ENCODE peak calls at places on chromosomes 11 and 22, in five cellular contexts. Y, J, K, A and E are unnamed samples.

GRCh38 chr11:72413914-72414628 is 20.3 kb downstream of the CLPB start:
- DNase-seq in Y (peak), J (peak), K (peak), A (peak), E (peak)

GRCh38 chr11:7577883-7578242 is 64.1 kb downstream of the PPFIBP2 start:
- DNase-seq in Y (no peak), J (peak), K (no peak), A (no peak), E (no peak)

GRCh38 chr11:74310857-74311256 is 583 bp downstream of the P4HA3 start:
- DNase-seq in Y (no peak), J (no peak), K (no peak), A (no peak), E (no peak)

GRCh38 chr11:3121416-3121815 is 43.7 kb downstream of the OSBPL5 start:
- DNase-seq in Y (no peak), J (no peak), K (peak), A (no peak), E (no peak)

GRCh38 chr11:16169946-16170345 is 186.4 kb downstream of the SOX6 start:
- DNase-seq in Y (no peak), J (no peak), K (no peak), A (no peak), E (no peak)

GRCh38 chr22:19621372-19622060 is 92.8 kb upstream of the SEPTIN5 start:
- DNase-seq in Y (no peak), J (peak), K (peak), A (no peak), E (no peak)

GRCh38 chr11:129317564-129317963 is 58.1 kb upstream of the BARX2 start:
- DNase-seq in Y (no peak), J (no peak), K (no peak), A (no peak), E (no peak)

GRCh38 chr11:33172996-33173395 is 11.7 kb upstream of the CSTF3 start:
- DNase-seq in Y (no peak), J (peak), K (no peak), A (no peak), E (no peak)

GRCh38 chr22:29635734-29636357 is 32.4 kb downstream of the NF2 start:
- DNase-seq in Y (no peak), J (peak), K (no peak), A (no peak), E (peak)

GRCh38 chr11:19241260-19242183 is 777 bp upstream of the E2F8 start:
- DNase-seq in Y (peak), J (no peak), K (no peak), A (no peak), E (peak)

GRCh38 chr11:103970850-103971249 is 65.6 kb upstream of the DDI1 start:
- DNase-seq in Y (no peak), J (no peak), K (no peak), A (no peak), E (no peak)

GRCh38 chr11:124892131-124892530 is 5.5 kb downstream of the ROBO4 start:
- DNase-seq in Y (no peak), J (no peak), K (no peak), A (no peak), E (no peak)

GRCh38 chr11:1574256-1575242 is 2.5 kb upstream of the DUSP8 start:
- DNase-seq in Y (peak), J (peak), K (peak), A (peak), E (peak)

GRCh38 chr11:12482839-12483238 is 105.5 kb downstream of the PARVA start:
- DNase-seq in Y (peak), J (no peak), K (no peak), A (no peak), E (no peak)

GRCh38 chr11:12489246-12489772 is 111.9 kb downstream of the PARVA start:
- DNase-seq in Y (no peak), J (no peak), K (no peak), A (no peak), E (no peak)

GRCh38 chr11:12480401-12480800 is 103.0 kb downstream of the PARVA start:
- DNase-seq in Y (no peak), J (no peak), K (no peak), A (no peak), E (no peak)

GRCh38 chr11:12483604-12484003 is 106.2 kb downstream of the PARVA start:
- DNase-seq in Y (no peak), J (no peak), K (no peak), A (no peak), E (no peak)

DNA sequence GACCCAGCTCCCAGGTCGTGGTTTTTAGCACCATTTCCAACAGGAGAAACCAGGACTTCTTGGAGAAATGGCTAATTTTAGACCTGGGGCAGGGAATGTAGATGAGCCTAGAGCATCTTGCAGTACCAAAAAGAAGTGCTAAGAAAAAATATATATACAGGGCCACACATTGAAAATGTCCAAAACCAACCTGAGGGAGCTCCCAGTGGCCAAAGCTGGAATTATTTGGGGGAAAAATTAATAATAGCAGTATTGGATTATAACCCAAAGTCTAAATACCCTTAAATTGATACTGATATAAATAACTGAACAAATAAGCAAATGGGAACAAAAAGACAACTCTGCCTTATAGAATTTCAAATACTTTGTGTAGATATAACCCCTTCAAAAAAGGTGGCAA is 108.0 kb downstream of the PARVA start:
- DNase-seq in Y (no peak), J (peak), K (no peak), A (no peak), E (no peak)
- TF ChIP-seq CTCF in Y (peak), J (peak), K (no peak), A (no peak), E (peak)

DNA sequence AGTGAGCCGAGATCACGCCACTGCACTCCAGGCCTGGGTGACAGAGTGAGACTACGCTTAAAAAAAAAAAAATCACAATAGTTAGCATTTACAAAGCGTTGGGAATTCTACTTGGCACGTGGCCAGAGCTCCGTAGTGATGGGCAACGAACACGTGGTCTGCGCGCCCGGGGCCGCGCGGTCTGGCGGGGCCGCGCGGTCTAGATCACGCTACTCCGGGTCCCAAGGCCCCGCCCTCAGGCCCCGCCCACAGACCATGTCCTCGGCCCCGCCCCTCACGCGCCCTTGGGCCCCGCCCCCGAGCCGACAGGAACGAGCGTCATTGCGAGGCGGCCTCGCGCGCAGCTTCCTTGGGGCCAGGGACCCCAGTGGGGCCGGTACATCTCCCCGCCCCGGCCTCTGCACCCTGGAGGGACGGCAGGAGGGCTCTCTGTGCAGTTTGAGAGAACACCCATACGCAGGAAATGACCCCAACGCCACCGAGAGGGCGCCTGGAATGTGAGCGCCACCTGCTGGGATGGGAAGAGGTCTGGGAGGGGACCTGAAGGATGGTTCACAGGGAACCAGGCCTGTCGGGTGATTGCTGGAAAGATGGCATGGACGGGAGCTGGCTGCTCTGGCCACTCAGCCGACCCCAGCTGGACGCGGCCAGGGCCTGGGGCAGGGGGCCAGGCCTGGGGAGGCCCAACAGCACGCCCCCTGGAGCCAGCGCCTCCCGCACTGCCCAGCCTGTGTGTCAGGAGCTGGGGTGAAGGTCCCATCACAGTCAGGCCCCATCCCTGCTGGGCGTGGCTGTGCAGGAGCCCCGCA is 2.0 kb upstream of the PTDSS2 start:
- DNase-seq in Y (peak), J (peak), K (peak), A (peak), E (peak)
- TF ChIP-seq CTCF in Y (peak), J (peak), K (peak), A (peak), E (peak)

DNA sequence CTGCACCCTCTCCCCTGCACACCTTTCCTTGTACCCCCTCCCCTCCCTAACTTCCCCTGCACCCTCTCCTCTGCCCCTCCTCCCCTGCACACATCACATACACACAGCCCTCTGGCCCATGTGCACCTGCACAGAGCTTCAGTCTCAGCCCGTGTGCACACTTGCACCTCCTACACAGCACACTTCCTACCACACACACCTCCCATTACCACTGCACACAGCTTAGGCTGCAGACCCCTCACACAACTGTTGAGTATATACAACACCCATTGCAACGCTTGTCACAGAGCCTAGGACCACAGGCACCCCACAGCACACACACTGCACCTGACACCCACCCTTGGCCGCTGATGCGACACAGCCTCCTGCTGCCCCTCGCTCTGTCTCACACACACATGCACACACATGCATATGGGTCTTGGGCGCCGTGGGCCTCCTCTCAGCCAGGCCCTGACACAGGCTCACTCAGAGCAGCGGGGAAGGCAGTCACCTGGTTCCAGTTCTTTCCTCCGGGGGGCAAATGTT is 404 bp downstream of the SIGIRR start:
- DNase-seq in Y (no peak), J (no peak), K (no peak), A (no peak), E (no peak)
- TF ChIP-seq CTCF in Y (no peak), J (no peak), K (no peak), A (no peak), E (no peak)

GRCh38 chr22:38202437-38203089 is 769 bp downstream of the MAFF start:
- DNase-seq in Y (peak), J (peak), K (peak), A (peak), E (peak)
- TF ChIP-seq CTCF in Y (peak), J (no peak), K (peak), A (no peak), E (no peak)

GRCh38 chr11:120912504-120912903 is 111.4 kb upstream of the TBCEL start:
- DNase-seq in Y (no peak), J (peak), K (no peak), A (no peak), E (no peak)
- TF ChIP-seq CTCF in Y (peak), J (peak), K (no peak), A (no peak), E (no peak)

GRCh38 chr11:63871962-63872832 is 33.3 kb downstream of the MARK2 start:
- DNase-seq in Y (peak), J (peak), K (peak), A (no peak), E (peak)
- TF ChIP-seq CTCF in Y (peak), J (peak), K (peak), A (no peak), E (no peak)

DNA sequence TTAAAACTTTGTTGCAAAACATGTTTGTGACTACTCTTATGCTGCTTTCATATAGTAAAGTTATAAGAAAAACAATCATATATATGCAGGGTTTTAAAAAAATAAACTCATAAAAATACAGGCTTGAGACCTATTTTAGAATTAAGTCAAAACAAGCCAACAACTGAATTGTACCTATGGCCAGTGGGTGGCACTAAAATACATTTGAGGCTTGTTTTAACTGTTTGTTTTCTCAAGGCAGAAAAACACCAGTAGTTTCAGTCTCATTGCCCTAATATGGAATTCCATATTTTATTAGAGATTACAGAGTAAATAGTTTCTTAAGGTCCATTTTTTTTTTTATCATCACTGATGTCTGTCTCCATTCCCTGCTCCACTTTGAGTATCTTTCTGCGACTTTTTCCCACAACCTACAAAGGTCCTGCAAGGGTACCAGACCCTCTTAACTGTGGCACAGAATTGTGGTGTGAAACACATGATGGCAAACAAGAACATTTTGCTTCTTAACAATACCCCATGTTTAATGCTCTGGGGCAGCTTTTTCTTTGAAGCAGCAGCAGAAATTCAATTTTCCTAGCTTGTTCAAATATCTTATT is 8.5 kb upstream of the CCDC89 start:
- DNase-seq in Y (no peak), J (peak), K (no peak), A (no peak), E (no peak)
- TF ChIP-seq CTCF in Y (peak), J (peak), K (peak), A (peak), E (peak)

GRCh38 chr11:67239795-67240574 is 26.3 kb upstream of the GRK2 start:
- DNase-seq in Y (peak), J (peak), K (peak), A (peak), E (peak)
- TF ChIP-seq CTCF in Y (peak), J (peak), K (no peak), A (no peak), E (no peak)

GRCh38 chr11:35170503-35170902 is 31.5 kb downstream of the CD44 start:
- DNase-seq in Y (no peak), J (no peak), K (no peak), A (no peak), E (no peak)

GRCh38 chr11:35171226-35171625 is 32.3 kb downstream of the CD44 start:
- DNase-seq in Y (no peak), J (no peak), K (no peak), A (no peak), E (no peak)

GRCh38 chr11:35174666-35175065 is 35.7 kb downstream of the CD44 start:
- DNase-seq in Y (no peak), J (peak), K (no peak), A (no peak), E (no peak)

GRCh38 chr11:35173620-35174278 is 34.8 kb downstream of the CD44 start:
- DNase-seq in Y (no peak), J (no peak), K (no peak), A (no peak), E (no peak)

DNA sequence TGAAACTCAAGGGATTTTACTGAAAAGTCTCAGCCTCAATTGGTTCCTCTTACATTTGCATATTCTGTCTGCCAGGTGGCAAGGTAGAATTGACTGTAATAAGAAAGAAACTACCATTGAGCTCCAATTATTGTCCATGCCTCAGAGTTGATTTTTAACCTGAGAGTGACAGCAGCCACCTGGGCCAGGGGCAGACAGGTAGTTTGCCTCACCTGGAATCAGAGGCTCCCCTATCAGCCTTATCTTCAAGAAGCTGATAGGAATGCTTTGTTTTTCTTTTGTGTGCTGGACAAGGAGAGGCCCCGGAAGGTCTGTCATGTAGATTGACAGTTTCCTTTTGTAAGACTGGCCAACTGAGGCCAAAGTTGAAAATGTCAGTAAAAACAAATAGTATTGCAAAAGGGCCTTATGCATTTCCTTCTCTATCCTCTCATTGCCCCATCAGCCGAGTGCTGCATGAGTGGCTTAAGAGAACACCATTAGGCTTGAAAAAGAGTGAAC is 34.1 kb downstream of the CD44 start:
- DNase-seq in Y (peak), J (peak), K (no peak), A (no peak), E (no peak)
- TF ChIP-seq CTCF in Y (no peak), J (no peak), K (no peak), A (no peak), E (no peak)